ENCODE peak calls at places on chromosomes 3 and 15, in seven cellular contexts. B is effector memory CD8-positive, alpha-beta T cell; D is epithelial cell of prostate; R is IMR-90; Z is globus pallidus; X is cardiac muscle cell; A is fibroblast of gingiva. H is an unnamed sample.

GRCh38 chr15:72784233-72784876 is 797 bp upstream of the ADPGK start:
- DNase-seq in B (peak), D (peak), R (peak), Z (peak), X (peak), A (peak), H (peak)

GRCh38 chr3:10530241-10530640 is 24.9 kb upstream of the ATP2B2 start:
- DNase-seq in B (no peak), D (no peak), R (no peak), Z (no peak), X (no peak), A (no peak), H (no peak)

GRCh38 chr3:122626515-122627180 is 49.2 kb downstream of the PARP15 start:
- DNase-seq in B (no peak), D (no peak), R (no peak), Z (no peak), X (no peak), A (no peak), H (no peak)

GRCh38 chr3:169449012-169449411 is 214.5 kb downstream of the MECOM start:
- DNase-seq in B (no peak), D (no peak), R (no peak), Z (no peak), X (no peak), A (no peak), H (no peak)

GRCh38 chr3:36904641-36905040 is 40.2 kb downstream of the TRANK1 start:
- DNase-seq in B (no peak), D (no peak), R (peak), Z (no peak), X (peak), A (no peak), H (no peak)

GRCh38 chr15:38707802-38708671 is 143.4 kb upstream of the RASGRP1 start:
- DNase-seq in B (peak), D (no peak), R (peak), Z (peak), X (peak), A (peak), H (peak)

GRCh38 chr3:117706037-117706436 is 996.5 kb downstream of the TUSC7 start:
- DNase-seq in B (no peak), D (peak), R (peak), Z (no peak), X (peak), A (peak), H (no peak)

GRCh38 chr3:171028779-171029232 is 2.3 kb upstream of the SLC2A2 start:
- DNase-seq in B (no peak), D (no peak), R (peak), Z (no peak), X (peak), A (peak), H (no peak)

GRCh38 chr3:162435750-162436149 is 939.1 kb downstream of the OTOL1 start:
- DNase-seq in B (no peak), D (no peak), R (no peak), Z (no peak), X (no peak), A (no peak), H (no peak)

GRCh38 chr3:27568393-27568792 is 84.2 kb upstream of the SLC4A7 start:
- DNase-seq in B (no peak), D (peak), R (peak), Z (peak), X (peak), A (peak), H (no peak)

GRCh38 chr3:2823016-2823415 is 287.2 kb downstream of the IL5RA start:
- DNase-seq in B (no peak), D (no peak), R (no peak), Z (no peak), X (peak), A (no peak), H (no peak)

GRCh38 chr15:68256675-68257450 is 20.7 kb upstream of the FEM1B start:
- DNase-seq in B (peak), D (peak), R (peak), Z (peak), X (peak), A (peak), H (peak)

GRCh38 chr3:126446301-126446700 is 29.4 kb downstream of the ZXDC start:
- DNase-seq in B (no peak), D (no peak), R (no peak), Z (no peak), X (no peak), A (no peak), H (no peak)